ENCODE peak calls at places on chromosome 7, in seven cellular contexts. One of them, this sample, is unnamed.

GRCh38 chr7:131400833-131401593 is 73.3 kb downstream of the MKLN1 start:
- DNase-seq in mesenteric fat pad: no peak
- DNase-seq in stimulated activated CD4-positive, alpha-beta T cell treated with anti-CD3 and anti-CD28 coated beads, Interleukin-1b, Interleukin-23, amount 100 ng/mL, for 1 hour: no peak
- DNase-seq in mucosa of gallbladder: no peak
- DNase-seq in KG1: no peak
- DNase-seq in GM12865: no peak
- DNase-seq in heart left ventricle: no peak
- DNase-seq in this sample: no peak

GRCh38 chr7:24059775-24060174 is 224.2 kb upstream of the NPY start:
- DNase-seq in mesenteric fat pad: no peak
- DNase-seq in stimulated activated CD4-positive, alpha-beta T cell treated with anti-CD3 and anti-CD28 coated beads, Interleukin-1b, Interleukin-23, amount 100 ng/mL, for 1 hour: no peak
- DNase-seq in mucosa of gallbladder: no peak
- DNase-seq in KG1: no peak
- DNase-seq in GM12865: no peak
- DNase-seq in heart left ventricle: no peak
- DNase-seq in this sample: no peak

GRCh38 chr7:157744786-157745601 is 408.2 kb downstream of the DNAJB6 start:
- DNase-seq in mesenteric fat pad: no peak
- DNase-seq in stimulated activated CD4-positive, alpha-beta T cell treated with anti-CD3 and anti-CD28 coated beads, Interleukin-1b, Interleukin-23, amount 100 ng/mL, for 1 hour: no peak
- DNase-seq in mucosa of gallbladder: no peak
- DNase-seq in KG1: no peak
- DNase-seq in GM12865: no peak
- DNase-seq in heart left ventricle: no peak
- DNase-seq in this sample: no peak

GRCh38 chr7:100465702-100466311 is 1.7 kb upstream of the SPACDR start:
- DNase-seq in mesenteric fat pad: no peak
- DNase-seq in stimulated activated CD4-positive, alpha-beta T cell treated with anti-CD3 and anti-CD28 coated beads, Interleukin-1b, Interleukin-23, amount 100 ng/mL, for 1 hour: no peak
- DNase-seq in mucosa of gallbladder: peak
- DNase-seq in KG1: no peak
- DNase-seq in GM12865: no peak
- DNase-seq in heart left ventricle: peak
- DNase-seq in this sample: peak

GRCh38 chr7:47149208-47149864 is 432.6 kb downstream of the TNS3 start:
- DNase-seq in mesenteric fat pad: no peak
- DNase-seq in stimulated activated CD4-positive, alpha-beta T cell treated with anti-CD3 and anti-CD28 coated beads, Interleukin-1b, Interleukin-23, amount 100 ng/mL, for 1 hour: no peak
- DNase-seq in mucosa of gallbladder: no peak
- DNase-seq in KG1: no peak
- DNase-seq in GM12865: peak
- DNase-seq in heart left ventricle: no peak
- DNase-seq in this sample: peak

GRCh38 chr7:24721378-24722030 is 35.8 kb downstream of the GSDME start:
- DNase-seq in mesenteric fat pad: no peak
- DNase-seq in stimulated activated CD4-positive, alpha-beta T cell treated with anti-CD3 and anti-CD28 coated beads, Interleukin-1b, Interleukin-23, amount 100 ng/mL, for 1 hour: no peak
- DNase-seq in mucosa of gallbladder: no peak
- DNase-seq in KG1: no peak
- DNase-seq in GM12865: no peak
- DNase-seq in heart left ventricle: no peak
- DNase-seq in this sample: peak

GRCh38 chr7:73560035-73560835 is 2.7 kb upstream of the BCL7B start:
- DNase-seq in mesenteric fat pad: no peak
- DNase-seq in stimulated activated CD4-positive, alpha-beta T cell treated with anti-CD3 and anti-CD28 coated beads, Interleukin-1b, Interleukin-23, amount 100 ng/mL, for 1 hour: no peak
- DNase-seq in mucosa of gallbladder: no peak
- DNase-seq in KG1: no peak
- DNase-seq in GM12865: peak
- DNase-seq in heart left ventricle: no peak
- DNase-seq in this sample: no peak

GRCh38 chr7:154672659-154673415 is 330.1 kb downstream of the PAXIP1 start:
- DNase-seq in mesenteric fat pad: no peak
- DNase-seq in stimulated activated CD4-positive, alpha-beta T cell treated with anti-CD3 and anti-CD28 coated beads, Interleukin-1b, Interleukin-23, amount 100 ng/mL, for 1 hour: no peak
- DNase-seq in mucosa of gallbladder: no peak
- DNase-seq in KG1: no peak
- DNase-seq in GM12865: no peak
- DNase-seq in heart left ventricle: no peak
- DNase-seq in this sample: no peak

GRCh38 chr7:89966100-89966499 is 188.2 kb upstream of the STEAP1 start:
- DNase-seq in mesenteric fat pad: no peak
- DNase-seq in stimulated activated CD4-positive, alpha-beta T cell treated with anti-CD3 and anti-CD28 coated beads, Interleukin-1b, Interleukin-23, amount 100 ng/mL, for 1 hour: no peak
- DNase-seq in mucosa of gallbladder: no peak
- DNase-seq in KG1: no peak
- DNase-seq in GM12865: no peak
- DNase-seq in heart left ventricle: no peak
- DNase-seq in this sample: no peak

GRCh38 chr7:80908360-80908797 is 10.5 kb downstream of the SEMA3C start:
- DNase-seq in mesenteric fat pad: no peak
- DNase-seq in stimulated activated CD4-positive, alpha-beta T cell treated with anti-CD3 and anti-CD28 coated beads, Interleukin-1b, Interleukin-23, amount 100 ng/mL, for 1 hour: no peak
- DNase-seq in mucosa of gallbladder: no peak
- DNase-seq in KG1: no peak
- DNase-seq in GM12865: no peak
- DNase-seq in heart left ventricle: no peak
- DNase-seq in this sample: no peak

GRCh38 chr7:8638076-8638475 is 204.7 kb downstream of the NXPH1 start:
- DNase-seq in mesenteric fat pad: no peak
- DNase-seq in stimulated activated CD4-positive, alpha-beta T cell treated with anti-CD3 and anti-CD28 coated beads, Interleukin-1b, Interleukin-23, amount 100 ng/mL, for 1 hour: no peak
- DNase-seq in mucosa of gallbladder: peak
- DNase-seq in KG1: no peak
- DNase-seq in GM12865: no peak
- DNase-seq in heart left ventricle: peak
- DNase-seq in this sample: no peak

GRCh38 chr7:87173456-87173855 is 21.2 kb downstream of the DMTF1 start:
- DNase-seq in mesenteric fat pad: no peak
- DNase-seq in stimulated activated CD4-positive, alpha-beta T cell treated with anti-CD3 and anti-CD28 coated beads, Interleukin-1b, Interleukin-23, amount 100 ng/mL, for 1 hour: no peak
- DNase-seq in mucosa of gallbladder: no peak
- DNase-seq in KG1: no peak
- DNase-seq in GM12865: no peak
- DNase-seq in heart left ventricle: no peak
- DNase-seq in this sample: no peak

GRCh38 chr7:1412322-1413261 is 46.7 kb downstream of the MICALL2 start:
- DNase-seq in mesenteric fat pad: peak
- DNase-seq in stimulated activated CD4-positive, alpha-beta T cell treated with anti-CD3 and anti-CD28 coated beads, Interleukin-1b, Interleukin-23, amount 100 ng/mL, for 1 hour: peak
- DNase-seq in mucosa of gallbladder: peak
- DNase-seq in KG1: peak
- DNase-seq in GM12865: peak
- DNase-seq in heart left ventricle: peak
- DNase-seq in this sample: peak

GRCh38 chr7:151769189-151769821 is 107.6 kb downstream of the PRKAG2 start:
- DNase-seq in mesenteric fat pad: no peak
- DNase-seq in stimulated activated CD4-positive, alpha-beta T cell treated with anti-CD3 and anti-CD28 coated beads, Interleukin-1b, Interleukin-23, amount 100 ng/mL, for 1 hour: no peak
- DNase-seq in mucosa of gallbladder: no peak
- DNase-seq in KG1: no peak
- DNase-seq in GM12865: peak
- DNase-seq in heart left ventricle: no peak
- DNase-seq in this sample: peak

GRCh38 chr7:102106625-102107024 is 180.0 kb upstream of the SH2B2 start:
- DNase-seq in mesenteric fat pad: peak
- DNase-seq in stimulated activated CD4-positive, alpha-beta T cell treated with anti-CD3 and anti-CD28 coated beads, Interleukin-1b, Interleukin-23, amount 100 ng/mL, for 1 hour: no peak
- DNase-seq in mucosa of gallbladder: no peak
- DNase-seq in KG1: no peak
- DNase-seq in GM12865: no peak
- DNase-seq in heart left ventricle: peak
- DNase-seq in this sample: no peak

GRCh38 chr7:7817748-7818147 is 99.3 kb upstream of the RPA3 start:
- DNase-seq in mesenteric fat pad: no peak
- DNase-seq in stimulated activated CD4-positive, alpha-beta T cell treated with anti-CD3 and anti-CD28 coated beads, Interleukin-1b, Interleukin-23, amount 100 ng/mL, for 1 hour: no peak
- DNase-seq in mucosa of gallbladder: no peak
- DNase-seq in KG1: no peak
- DNase-seq in GM12865: no peak
- DNase-seq in heart left ventricle: no peak
- DNase-seq in this sample: no peak

GRCh38 chr7:40231796-40232195 is 97.0 kb downstream of the SUGCT start:
- DNase-seq in mesenteric fat pad: no peak
- DNase-seq in stimulated activated CD4-positive, alpha-beta T cell treated with anti-CD3 and anti-CD28 coated beads, Interleukin-1b, Interleukin-23, amount 100 ng/mL, for 1 hour: no peak
- DNase-seq in mucosa of gallbladder: no peak
- DNase-seq in KG1: no peak
- DNase-seq in GM12865: no peak
- DNase-seq in heart left ventricle: no peak
- DNase-seq in this sample: no peak

GRCh38 chr7:12722136-12722535 is 34.7 kb downstream of the ARL4A start:
- DNase-seq in mesenteric fat pad: no peak
- DNase-seq in stimulated activated CD4-positive, alpha-beta T cell treated with anti-CD3 and anti-CD28 coated beads, Interleukin-1b, Interleukin-23, amount 100 ng/mL, for 1 hour: no peak
- DNase-seq in mucosa of gallbladder: no peak
- DNase-seq in KG1: no peak
- DNase-seq in GM12865: no peak
- DNase-seq in heart left ventricle: no peak
- DNase-seq in this sample: no peak

GRCh38 chr7:30163231-30163894 is 28.6 kb downstream of the MTURN start:
- DNase-seq in mesenteric fat pad: no peak
- DNase-seq in stimulated activated CD4-positive, alpha-beta T cell treated with anti-CD3 and anti-CD28 coated beads, Interleukin-1b, Interleukin-23, amount 100 ng/mL, for 1 hour: no peak
- DNase-seq in mucosa of gallbladder: peak
- DNase-seq in KG1: peak
- DNase-seq in GM12865: peak
- DNase-seq in heart left ventricle: peak
- DNase-seq in this sample: peak

GRCh38 chr7:781936-782529 is 50.2 kb upstream of the SUN1 start:
- DNase-seq in mesenteric fat pad: no peak
- DNase-seq in stimulated activated CD4-positive, alpha-beta T cell treated with anti-CD3 and anti-CD28 coated beads, Interleukin-1b, Interleukin-23, amount 100 ng/mL, for 1 hour: no peak
- DNase-seq in mucosa of gallbladder: no peak
- DNase-seq in KG1: no peak
- DNase-seq in GM12865: no peak
- DNase-seq in heart left ventricle: no peak
- DNase-seq in this sample: no peak

GRCh38 chr7:74349621-74350020 is 60.4 kb downstream of the CLIP2 start:
- DNase-seq in mesenteric fat pad: no peak
- DNase-seq in stimulated activated CD4-positive, alpha-beta T cell treated with anti-CD3 and anti-CD28 coated beads, Interleukin-1b, Interleukin-23, amount 100 ng/mL, for 1 hour: no peak
- DNase-seq in mucosa of gallbladder: no peak
- DNase-seq in KG1: no peak
- DNase-seq in GM12865: no peak
- DNase-seq in heart left ventricle: no peak
- DNase-seq in this sample: no peak

GRCh38 chr7:113770146-113770738 is 148.6 kb downstream of the PPP1R3A start:
- DNase-seq in mesenteric fat pad: no peak
- DNase-seq in stimulated activated CD4-positive, alpha-beta T cell treated with anti-CD3 and anti-CD28 coated beads, Interleukin-1b, Interleukin-23, amount 100 ng/mL, for 1 hour: no peak
- DNase-seq in mucosa of gallbladder: no peak
- DNase-seq in KG1: no peak
- DNase-seq in GM12865: no peak
- DNase-seq in heart left ventricle: no peak
- DNase-seq in this sample: no peak

GRCh38 chr7:107130487-107131220 is 38.1 kb upstream of the HBP1 start:
- DNase-seq in mesenteric fat pad: no peak
- DNase-seq in stimulated activated CD4-positive, alpha-beta T cell treated with anti-CD3 and anti-CD28 coated beads, Interleukin-1b, Interleukin-23, amount 100 ng/mL, for 1 hour: no peak
- DNase-seq in mucosa of gallbladder: no peak
- DNase-seq in KG1: no peak
- DNase-seq in GM12865: no peak
- DNase-seq in heart left ventricle: no peak
- DNase-seq in this sample: no peak

GRCh38 chr7:46174192-46174572 is 253.1 kb upstream of the IGFBP3 start:
- DNase-seq in mesenteric fat pad: no peak
- DNase-seq in stimulated activated CD4-positive, alpha-beta T cell treated with anti-CD3 and anti-CD28 coated beads, Interleukin-1b, Interleukin-23, amount 100 ng/mL, for 1 hour: no peak
- DNase-seq in mucosa of gallbladder: no peak
- DNase-seq in KG1: no peak
- DNase-seq in GM12865: no peak
- DNase-seq in heart left ventricle: no peak
- DNase-seq in this sample: no peak

GRCh38 chr7:42143605-42144252 is 93.3 kb downstream of the GLI3 start:
- DNase-seq in mesenteric fat pad: no peak
- DNase-seq in stimulated activated CD4-positive, alpha-beta T cell treated with anti-CD3 and anti-CD28 coated beads, Interleukin-1b, Interleukin-23, amount 100 ng/mL, for 1 hour: no peak
- DNase-seq in mucosa of gallbladder: no peak
- DNase-seq in KG1: no peak
- DNase-seq in GM12865: no peak
- DNase-seq in heart left ventricle: no peak
- DNase-seq in this sample: no peak

GRCh38 chr7:40572810-40573470 is 438.1 kb downstream of the SUGCT start:
- DNase-seq in mesenteric fat pad: no peak
- DNase-seq in stimulated activated CD4-positive, alpha-beta T cell treated with anti-CD3 and anti-CD28 coated beads, Interleukin-1b, Interleukin-23, amount 100 ng/mL, for 1 hour: no peak
- DNase-seq in mucosa of gallbladder: no peak
- DNase-seq in KG1: no peak
- DNase-seq in GM12865: no peak
- DNase-seq in heart left ventricle: no peak
- DNase-seq in this sample: no peak

GRCh38 chr7:87874066-87874465 is 2.1 kb downstream of the SLC25A40 start:
- DNase-seq in mesenteric fat pad: no peak
- DNase-seq in stimulated activated CD4-positive, alpha-beta T cell treated with anti-CD3 and anti-CD28 coated beads, Interleukin-1b, Interleukin-23, amount 100 ng/mL, for 1 hour: no peak
- DNase-seq in mucosa of gallbladder: no peak
- DNase-seq in KG1: peak
- DNase-seq in GM12865: peak
- DNase-seq in heart left ventricle: no peak
- DNase-seq in this sample: peak

GRCh38 chr7:1592299-1592842 is 22.5 kb upstream of the PSMG3 start:
- DNase-seq in mesenteric fat pad: no peak
- DNase-seq in stimulated activated CD4-positive, alpha-beta T cell treated with anti-CD3 and anti-CD28 coated beads, Interleukin-1b, Interleukin-23, amount 100 ng/mL, for 1 hour: no peak
- DNase-seq in mucosa of gallbladder: no peak
- DNase-seq in KG1: no peak
- DNase-seq in GM12865: no peak
- DNase-seq in heart left ventricle: no peak
- DNase-seq in this sample: peak

GRCh38 chr7:1060315-1061080 is 16.2 kb downstream of the GPR146 start:
- DNase-seq in mesenteric fat pad: peak
- DNase-seq in stimulated activated CD4-positive, alpha-beta T cell treated with anti-CD3 and anti-CD28 coated beads, Interleukin-1b, Interleukin-23, amount 100 ng/mL, for 1 hour: no peak
- DNase-seq in mucosa of gallbladder: peak
- DNase-seq in KG1: no peak
- DNase-seq in GM12865: no peak
- DNase-seq in heart left ventricle: no peak
- DNase-seq in this sample: peak

GRCh38 chr7:16728811-16729210 is 24.7 kb upstream of the TSPAN13 start:
- DNase-seq in mesenteric fat pad: no peak
- DNase-seq in stimulated activated CD4-positive, alpha-beta T cell treated with anti-CD3 and anti-CD28 coated beads, Interleukin-1b, Interleukin-23, amount 100 ng/mL, for 1 hour: no peak
- DNase-seq in mucosa of gallbladder: no peak
- DNase-seq in KG1: no peak
- DNase-seq in GM12865: no peak
- DNase-seq in heart left ventricle: no peak
- DNase-seq in this sample: no peak

GRCh38 chr7:103660455-103661371 is 214.7 kb upstream of the SLC26A5 start:
- DNase-seq in mesenteric fat pad: no peak
- DNase-seq in stimulated activated CD4-positive, alpha-beta T cell treated with anti-CD3 and anti-CD28 coated beads, Interleukin-1b, Interleukin-23, amount 100 ng/mL, for 1 hour: no peak
- DNase-seq in mucosa of gallbladder: no peak
- DNase-seq in KG1: no peak
- DNase-seq in GM12865: no peak
- DNase-seq in heart left ventricle: no peak
- DNase-seq in this sample: no peak

GRCh38 chr7:92697012-92697411 is 106.8 kb upstream of the FAM133B start:
- DNase-seq in mesenteric fat pad: no peak
- DNase-seq in stimulated activated CD4-positive, alpha-beta T cell treated with anti-CD3 and anti-CD28 coated beads, Interleukin-1b, Interleukin-23, amount 100 ng/mL, for 1 hour: no peak
- DNase-seq in mucosa of gallbladder: no peak
- DNase-seq in KG1: no peak
- DNase-seq in GM12865: no peak
- DNase-seq in heart left ventricle: no peak
- DNase-seq in this sample: no peak

GRCh38 chr7:151936207-151936606 is 20.0 kb upstream of the GALNTL5 start:
- DNase-seq in mesenteric fat pad: no peak
- DNase-seq in stimulated activated CD4-positive, alpha-beta T cell treated with anti-CD3 and anti-CD28 coated beads, Interleukin-1b, Interleukin-23, amount 100 ng/mL, for 1 hour: no peak
- DNase-seq in mucosa of gallbladder: no peak
- DNase-seq in KG1: no peak
- DNase-seq in GM12865: peak
- DNase-seq in heart left ventricle: no peak
- DNase-seq in this sample: peak